ENCODE peak calls at places on chromosomes 12 and 14, in six cellular contexts. R is Caco-2, Y is heart right ventricle, U is Panc1, B is spleen, E is heart left ventricle. I is an unnamed sample.

GRCh38 chr12:87828384-87828973 is 200.7 kb downstream of the C12orf50 start:
- DNase-seq in R (no peak), Y (no peak), U (no peak), B (no peak), E (no peak), I (no peak)

GRCh38 chr14:72256055-72256454 is 323.8 kb downstream of the RGS6 start:
- DNase-seq in R (no peak), Y (no peak), U (no peak), B (no peak), E (no peak), I (no peak)

GRCh38 chr14:35818346-35819115 is 7.6 kb upstream of the BRMS1L start:
- DNase-seq in R (peak; percentile 58), Y (peak; percentile 27), U (no peak), B (no peak), E (no peak), I (no peak)

GRCh38 chr12:119803391-119803791 is 73.7 kb downstream of the CIT start:
- DNase-seq in R (no peak), Y (no peak), U (no peak), B (no peak), E (no peak), I (no peak)

GRCh38 chr14:63725786-63726185 is 2.1 kb downstream of the SGPP1 start:
- DNase-seq in R (no peak), Y (no peak), U (no peak), B (no peak), E (no peak), I (no peak)

GRCh38 chr14:105855893-105856675 is 329.7 kb downstream of the TMEM121 start:
- DNase-seq in R (no peak), Y (peak; percentile 1), U (no peak), B (peak; percentile 80), E (no peak), I (no peak)

GRCh38 chr12:132689227-132689626 is 1.8 kb downstream of the PXMP2 start:
- DNase-seq in R (peak; percentile 30), Y (no peak), U (no peak), B (no peak), E (no peak), I (no peak)

GRCh38 chr12:96210376-96211055 is 16.3 kb downstream of the ELK3 start:
- DNase-seq in R (no peak), Y (no peak), U (no peak), B (peak; percentile 87), E (no peak), I (peak; percentile 59)

GRCh38 chr14:44170099-44170498 is 337.0 kb downstream of the FSCB start:
- DNase-seq in R (no peak), Y (no peak), U (no peak), B (no peak), E (no peak), I (no peak)

GRCh38 chr14:96260341-96260821 is 4.4 kb downstream of the BDKRB1 start:
- DNase-seq in R (no peak), Y (no peak), U (no peak), B (no peak), E (no peak), I (no peak)

GRCh38 chr12:48903363-48903981 is 21.8 kb downstream of the FKBP11 start:
- DNase-seq in R (no peak), Y (no peak), U (no peak), B (no peak), E (no peak), I (no peak)

GRCh38 chr12:60535363-60535762 is 939.5 kb downstream of the SLC16A7 start:
- DNase-seq in R (no peak), Y (no peak), U (no peak), B (no peak), E (no peak), I (no peak)

GRCh38 chr12:29783773-29784666 is at the start of gene TMTC1:
- DNase-seq in R (no peak), Y (peak; percentile 88), U (no peak), B (peak; percentile 82), E (peak; percentile 87), I (peak; percentile 11)

GRCh38 chr14:91870001-91870400 is 2.7 kb upstream of the TC2N start:
- DNase-seq in R (no peak), Y (no peak), U (no peak), B (no peak), E (no peak), I (no peak)

GRCh38 chr12:100364334-100364733 is 7.5 kb downstream of the SLC17A8 start:
- DNase-seq in R (no peak), Y (no peak), U (no peak), B (no peak), E (no peak), I (no peak)

GRCh38 chr14:99586761-99587462 is 17.1 kb downstream of the CCDC85C start:
- DNase-seq in R (no peak), Y (no peak), U (no peak), B (no peak), E (no peak), I (no peak)

DNA sequence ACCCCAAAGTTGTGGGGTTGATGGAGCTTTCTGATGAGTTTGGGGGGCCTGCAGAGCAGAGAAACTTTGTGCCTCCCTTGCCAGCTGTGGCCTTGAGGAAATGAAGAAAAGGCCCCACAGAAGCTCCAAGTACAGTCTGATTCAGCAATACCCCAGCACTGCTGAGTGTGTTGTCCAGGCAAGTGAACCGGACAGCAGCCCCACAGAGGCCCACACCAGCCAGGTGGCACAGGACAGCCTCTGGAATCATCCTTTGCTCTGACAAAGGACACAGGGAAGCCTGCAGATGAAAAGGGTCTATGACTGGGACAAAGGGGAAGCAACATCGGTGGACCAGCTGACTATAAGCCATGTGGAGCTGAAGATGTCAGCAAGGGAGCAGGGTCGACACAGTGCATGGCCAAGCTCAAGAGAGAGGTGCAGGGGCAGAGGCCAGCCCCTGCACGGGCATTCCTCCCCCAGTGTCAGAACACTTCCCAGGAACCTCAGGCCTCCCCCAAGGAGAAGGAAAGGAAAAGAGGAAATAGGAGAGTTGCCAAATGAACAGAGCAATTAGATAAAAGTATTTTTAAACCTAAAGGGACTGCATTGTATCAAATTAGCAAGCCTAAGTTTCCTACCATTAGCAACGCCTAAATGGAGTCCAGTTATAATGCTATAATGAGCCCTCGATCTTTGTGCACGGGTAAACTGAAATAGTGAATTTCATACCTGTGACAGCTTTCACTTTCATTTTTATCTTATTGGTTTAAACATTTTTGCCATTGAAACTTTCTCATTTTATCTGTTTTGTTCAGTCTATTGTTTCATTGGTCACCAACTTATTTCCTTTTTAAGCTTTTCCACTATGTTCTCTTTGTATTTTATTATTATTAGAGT is 46.3 kb upstream of the PTGDR start:
- DNase-seq in R (no peak), Y (no peak), U (no peak), B (no peak), E (no peak), I (no peak)
- H3K4me3 ChIP-seq in R (no peak overlapping the region), Y (peak overlapping the region; percentile 35), U (no peak overlapping the region), B (peak overlapping the region; percentile 21), E (no peak overlapping the region), I (no peak overlapping the region)

GRCh38 chr14:37862263-37862662 is 266.8 kb downstream of the TTC6 start:
- DNase-seq in R (no peak), Y (no peak), U (no peak), B (no peak), E (no peak), I (no peak)

GRCh38 chr14:37865719-37866549 is 270.5 kb downstream of the TTC6 start:
- DNase-seq in R (no peak), Y (no peak), U (no peak), B (no peak), E (no peak), I (no peak)

GRCh38 chr14:37864861-37865718 is 269.7 kb downstream of the TTC6 start:
- DNase-seq in R (peak; percentile 34), Y (no peak), U (no peak), B (no peak), E (no peak), I (no peak)

GRCh38 chr14:37859177-37859576 is 263.7 kb downstream of the TTC6 start:
- DNase-seq in R (no peak), Y (no peak), U (no peak), B (no peak), E (no peak), I (no peak)

GRCh38 chr14:37864128-37864527 is 268.7 kb downstream of the TTC6 start:
- DNase-seq in R (no peak), Y (no peak), U (no peak), B (no peak), E (no peak), I (no peak)
- H3K4me1 ChIP-seq in R (peaks cover 13% of the 10 kb centered on the region), Y (no peaks in the 10 kb centered on the region), U (no peaks in the 10 kb centered on the region), B (no peaks in the 10 kb centered on the region), E (no peaks in the 10 kb centered on the region), I (no peaks in the 10 kb centered on the region)

GRCh38 chr12:89826468-89826867 is 117.8 kb upstream of the ATP2B1 start:
- DNase-seq in R (no peak), Y (no peak), U (no peak), B (no peak), E (no peak), I (no peak)

GRCh38 chr12:89825591-89826449 is 117.2 kb upstream of the ATP2B1 start:
- DNase-seq in R (no peak), Y (no peak), U (no peak), B (no peak), E (no peak), I (no peak)

GRCh38 chr12:89828575-89828974 is 119.9 kb upstream of the ATP2B1 start:
- DNase-seq in R (no peak), Y (no peak), U (no peak), B (no peak), E (no peak), I (no peak)

GRCh38 chr12:89829434-89829975 is 120.9 kb upstream of the ATP2B1 start:
- DNase-seq in R (peak; percentile 47), Y (no peak), U (no peak), B (no peak), E (no peak), I (no peak)

DNA sequence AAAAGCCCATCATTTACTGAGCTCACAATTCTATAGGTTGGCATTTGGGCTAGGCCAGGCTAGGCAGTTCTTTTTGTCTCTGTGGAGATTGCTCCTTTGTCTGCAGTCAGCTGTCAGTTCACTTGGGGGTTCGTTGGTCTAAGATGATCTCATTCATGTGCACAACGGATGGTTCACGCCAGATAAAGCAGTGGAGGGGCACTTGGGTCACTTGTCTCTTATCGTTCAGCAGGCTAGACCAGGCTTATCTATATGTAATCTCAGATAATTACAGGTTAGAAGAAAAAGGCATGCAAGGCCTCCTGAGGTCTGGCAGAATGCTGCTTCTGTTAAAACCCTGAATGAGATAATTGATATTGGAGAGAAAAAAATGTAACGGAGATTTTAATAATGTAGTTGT is 119.0 kb upstream of the ATP2B1 start:
- DNase-seq in R (peak; percentile 70), Y (no peak), U (no peak), B (no peak), E (no peak), I (no peak)
- H3K27me3 ChIP-seq in R (no peaks in the 10 kb centered on the region), Y (peaks cover 3% of the 10 kb centered on the region), U (no peaks in the 10 kb centered on the region), B (no peaks in the 10 kb centered on the region), E (peaks cover 5% of the 10 kb centered on the region), I (no peaks in the 10 kb centered on the region)

DNA sequence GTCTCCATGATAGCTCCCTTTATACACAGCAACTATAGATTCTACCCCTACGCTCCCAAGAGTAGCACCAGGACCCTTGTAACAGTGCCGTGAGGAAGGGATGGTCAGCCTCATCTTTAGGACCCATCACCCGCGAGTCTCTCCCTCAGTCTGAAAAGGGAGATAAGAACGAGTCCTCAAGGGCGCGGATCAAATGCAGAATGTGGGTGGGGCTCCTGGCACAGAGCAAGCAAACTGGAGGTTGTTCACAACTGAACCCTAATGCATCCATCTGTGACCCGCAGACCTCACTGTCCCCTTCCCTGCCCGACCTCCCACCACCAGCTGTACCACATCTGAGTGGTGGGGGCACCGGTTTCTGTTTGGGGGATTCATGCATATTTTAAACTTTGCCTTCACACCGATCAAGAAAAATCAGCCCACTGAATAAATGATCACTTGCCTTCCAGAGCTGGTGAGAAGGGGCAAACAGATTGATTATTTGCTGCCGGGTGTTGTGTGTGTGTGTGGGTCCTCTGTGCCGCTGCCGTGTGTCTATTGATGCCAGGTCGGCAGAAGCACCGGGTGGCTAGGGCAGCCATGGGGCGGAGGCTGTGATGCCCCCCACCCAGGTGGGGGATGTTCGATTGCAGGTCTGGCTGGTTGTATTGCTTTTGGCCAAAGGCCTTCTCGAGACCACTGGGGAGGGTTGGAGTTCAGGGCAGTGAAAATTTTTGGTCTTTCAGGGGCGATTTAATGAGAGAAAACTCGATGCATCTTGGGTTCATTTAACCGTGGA is 35.7 kb upstream of the BEGAIN start:
- DNase-seq in R (no peak), Y (no peak), U (no peak), B (peak; percentile 51), E (no peak), I (no peak)
- H3K4me3 ChIP-seq in R (no peak overlapping the region), Y (no peak overlapping the region), U (no peak overlapping the region), B (no peak overlapping the region), E (no peak overlapping the region), I (no peak overlapping the region)